ENCODE peak calls at places on chromosomes 13 and 19, in eight cellular contexts. T, J, N, K, Y, U, H and C are unnamed samples.

GRCh38 chr13:27406178-27406939 is 18.1 kb upstream of the GTF3A start:
- DNase-seq in J (no peak), Y (no peak), T (no peak), U (peak), N (peak), K (peak), H (no peak), C (no peak)

GRCh38 chr19:10402441-10403038 is 802 bp downstream of the CDC37 start:
- DNase-seq in T (peak), H (no peak), Y (no peak), J (no peak), N (peak), K (peak), U (no peak), C (no peak)

GRCh38 chr19:10368101-10368803 is 12.1 kb downstream of the TYK2 start:
- DNase-seq in U (no peak), N (peak), T (no peak), J (no peak), Y (no peak), H (no peak), K (no peak), C (no peak)

GRCh38 chr19:52366414-52366824 is 3.3 kb upstream of the ZNF880 start:
- DNase-seq in K (no peak), N (no peak), U (no peak), H (no peak), J (no peak), Y (no peak), T (no peak), C (no peak)

GRCh38 chr13:87497426-87497825 is 173.7 kb upstream of the SLITRK5 start:
- DNase-seq in T (no peak), N (no peak), K (no peak), Y (no peak), J (no peak), H (no peak), U (no peak), C (no peak)

GRCh38 chr13:94433055-94433947 is 46.2 kb downstream of the DCT start:
- DNase-seq in J (no peak), K (peak), T (no peak), U (no peak), H (no peak), Y (no peak), N (no peak), C (no peak)

GRCh38 chr19:524062-524674 is 7.4 kb upstream of the CDC34 start:
- DNase-seq in U (no peak), N (no peak), H (no peak), K (no peak), T (peak), J (no peak), Y (no peak), C (no peak)

GRCh38 chr19:3012522-3013260 is 16.4 kb downstream of the TLE2 start:
- DNase-seq in N (no peak), J (no peak), K (no peak), U (no peak), H (no peak), T (no peak), Y (no peak), C (no peak)

GRCh38 chr19:2057484-2058469 is 6.7 kb upstream of the MKNK2 start:
- DNase-seq in N (no peak), H (no peak), J (no peak), U (no peak), T (no peak), Y (no peak), K (no peak), C (no peak)

GRCh38 chr13:78190296-78190695 is 271.7 kb upstream of the EDNRB start:
- DNase-seq in Y (no peak), T (no peak), H (no peak), J (no peak), U (no peak), N (no peak), K (peak), C (no peak)

GRCh38 chr13:65217459-65217858 is 2012.7 kb downstream of the PCDH9 start:
- DNase-seq in K (peak), U (no peak), H (no peak), T (no peak), Y (no peak), N (no peak), J (peak), C (no peak)

GRCh38 chr19:896999-897398 is 3.7 kb downstream of the RNU6-9 start:
- DNase-seq in U (no peak), Y (no peak), J (no peak), H (no peak), K (no peak), N (no peak), T (no peak), C (no peak)

GRCh38 chr13:98961204-98962105 is 16.4 kb downstream of the DOCK9 start:
- DNase-seq in N (no peak), K (peak), J (no peak), Y (no peak), U (no peak), H (no peak), T (no peak), C (no peak)

GRCh38 chr13:76440568-76440967 is 445.6 kb downstream of the KCTD12 start:
- DNase-seq in H (no peak), Y (no peak), U (no peak), T (no peak), K (no peak), J (no peak), N (no peak), C (no peak)

GRCh38 chr19:34351382-34351802 is 13.6 kb upstream of the GPI start:
- DNase-seq in Y (no peak), U (peak), N (no peak), K (peak), T (no peak), J (no peak), H (no peak), C (no peak)

GRCh38 chr13:46385946-46386345 is 1.1 kb downstream of the RUBCNL start:
- DNase-seq in Y (no peak), H (no peak), J (no peak), K (no peak), U (no peak), N (no peak), T (no peak), C (no peak)

GRCh38 chr13:112885242-112885781 is 83.7 kb upstream of the MCF2L start:
- DNase-seq in N (no peak), H (no peak), Y (no peak), J (no peak), U (no peak), T (peak), K (no peak), C (no peak)

GRCh38 chr19:13986348-13986904 is 19.7 kb downstream of the RFX1 start:
- DNase-seq in H (no peak), Y (peak), N (peak), T (peak), K (no peak), J (peak), U (peak), C (no peak)

GRCh38 chr13:47039106-47039505 is 142.3 kb upstream of the HTR2A start:
- DNase-seq in Y (no peak), H (peak), J (no peak), N (peak), U (no peak), K (peak), T (no peak), C (no peak)